ENCODE peak calls at places on chromosomes 5 and 9, in six cellular contexts. Q is activated effector memory CD4-positive, alpha-beta T cell treated with Interleukin-2 at 50 U/mL for 16 hours; I is AG09309; E is IMR-90; N is astrocyte of the spinal cord; T is transverse colon. P is an unnamed sample.

GRCh38 chr5:128826290-128826689 is 139.0 kb upstream of the SLC27A6 start:
- DNase-seq in N (no peak), T (no peak), E (no peak), I (no peak), Q (no peak), P (no peak)

GRCh38 chr5:87912419-87912818 is 356.2 kb downstream of the TMEM161B start:
- DNase-seq in N (no peak), T (no peak), E (no peak), I (no peak), Q (no peak), P (no peak)

GRCh38 chr5:141875795-141876627 is 2.2 kb downstream of the PCDH1 start:
- DNase-seq in Q (no peak), E (no peak), N (no peak), T (peak; percentile 86), I (no peak), P (peak; percentile 83)

GRCh38 chr5:36522746-36523065 is 83.7 kb upstream of the SLC1A3 start:
- DNase-seq in N (no peak), Q (no peak), I (no peak), T (no peak), E (no peak), P (no peak)

GRCh38 chr5:119269061-119269579 is 86.7 kb upstream of the TNFAIP8 start:
- DNase-seq in T (peak; percentile 61), Q (peak; percentile 23), E (peak; percentile 35), I (no peak), N (peak; percentile 34), P (no peak)

GRCh38 chr9:12843735-12844134 is 68.9 kb downstream of the LURAP1L start:
- DNase-seq in Q (no peak), I (no peak), T (no peak), E (peak; percentile 88), N (no peak), P (no peak)

GRCh38 chr5:140563554-140563953 is 844 bp downstream of the APBB3 start:
- DNase-seq in T (peak; percentile 44), N (no peak), E (no peak), Q (no peak), I (no peak), P (peak; percentile 8)

GRCh38 chr5:172792693-172793570 is 21.9 kb upstream of the DUSP1 start:
- DNase-seq in E (no peak), N (no peak), I (no peak), Q (no peak), T (no peak), P (peak; percentile 69)

GRCh38 chr9:2615532-2615931 is 6.1 kb upstream of the VLDLR start:
- DNase-seq in Q (no peak), N (no peak), I (no peak), E (no peak), T (no peak), P (no peak)

GRCh38 chr5:139058121-139058520 is 140.0 kb downstream of the SIL1 start:
- DNase-seq in Q (no peak), N (peak; percentile 52), T (no peak), E (peak; percentile 58), I (peak; percentile 47), P (no peak)

GRCh38 chr9:112446518-112446917 is 40.1 kb upstream of the KIAA1958 start:
- DNase-seq in N (no peak), I (no peak), Q (no peak), E (no peak), T (no peak), P (no peak)

GRCh38 chr5:79666758-79667157 is 22.9 kb upstream of the CMYA5 start:
- DNase-seq in I (no peak), N (no peak), E (no peak), Q (no peak), T (no peak), P (no peak)

GRCh38 chr5:159764283-159764927 is 151.9 kb upstream of the ADRA1B start:
- DNase-seq in E (peak; percentile 94), T (no peak), N (peak; percentile 78), I (peak; percentile 75), Q (no peak), P (peak; percentile 88)

GRCh38 chr5:35012796-35013195 is 35.0 kb downstream of the AGXT2 start:
- DNase-seq in Q (no peak), T (no peak), E (no peak), I (no peak), N (no peak), P (no peak)

GRCh38 chr5:158054073-158054387 is 195.1 kb upstream of the CLINT1 start:
- DNase-seq in E (no peak), I (no peak), Q (no peak), T (no peak), N (no peak), P (no peak)

GRCh38 chr5:72407541-72407940 is 87.4 kb downstream of the PTCD2 start:
- DNase-seq in I (no peak), E (peak; percentile 47), Q (no peak), T (no peak), N (no peak), P (no peak)

GRCh38 chr9:68983008-68983411 is 30.9 kb downstream of the PRKACG start:
- DNase-seq in E (no peak), Q (no peak), I (no peak), N (no peak), T (no peak), P (no peak)

GRCh38 chr5:118060833-118061232 is 927.5 kb downstream of the DTWD2 start:
- DNase-seq in Q (no peak), I (no peak), T (no peak), E (no peak), N (no peak), P (no peak)

GRCh38 chr5:9456435-9457042 is 89.3 kb downstream of the SEMA5A start:
- DNase-seq in Q (no peak), E (peak; percentile 97), T (no peak), N (peak; percentile 95), I (peak; percentile 45), P (peak; percentile 86)

P was measured in osteoblast.